ENCODE peak calls at places on chromosomes 2 and 18, in ten cellular contexts. One of them, this sample, is unnamed.

GRCh38 chr2:31286961-31287550 is 53.1 kb downstream of the EHD3 start:
- DNase-seq in activated T-helper 2 cell treated with anti-CD3 and anti-CD28 coated beads, Interferon-gamma antibody, Interleukin-2, Interleukin-4, amounts not matched to agents 10 μg/mL and 5 μg/mL and 100 μg/mL, durations not matched to agents 14 hours and 24 hours and 36 hours: no peak
- DNase-seq in non-pigmented ciliary epithelial cell: no peak
- DNase-seq in nucleus accumbens: no peak
- DNase-seq in NCI-H2081: no peak
- DNase-seq in NCI-H1417: no peak
- DNase-seq in COLO829: no peak
- DNase-seq in fibroblast of pulmonary artery: peak
- DNase-seq in NCI-H1694 treated with DMSO at 0.1 percent for 48 hours: no peak
- DNase-seq in NB4: no peak
- DNase-seq in this sample: no peak

GRCh38 chr2:23400703-23401102 is 15.7 kb downstream of the KLHL29 start:
- DNase-seq in activated T-helper 2 cell treated with anti-CD3 and anti-CD28 coated beads, Interferon-gamma antibody, Interleukin-2, Interleukin-4, amounts not matched to agents 10 μg/mL and 5 μg/mL and 100 μg/mL, durations not matched to agents 14 hours and 24 hours and 36 hours: no peak
- DNase-seq in nucleus accumbens: no peak
- DNase-seq in NCI-H1694 treated with DMSO at 0.1 percent for 48 hours: no peak
- DNase-seq in NB4: no peak
- DNase-seq in NCI-H1417: no peak
- DNase-seq in non-pigmented ciliary epithelial cell: no peak
- DNase-seq in COLO829: no peak
- DNase-seq in fibroblast of pulmonary artery: no peak
- DNase-seq in NCI-H2081: no peak
- DNase-seq in this sample: no peak

GRCh38 chr2:70248145-70248809 is at the start of gene TIA1:
- DNase-seq in activated T-helper 2 cell treated with anti-CD3 and anti-CD28 coated beads, Interferon-gamma antibody, Interleukin-2, Interleukin-4, amounts not matched to agents 10 μg/mL and 5 μg/mL and 100 μg/mL, durations not matched to agents 14 hours and 24 hours and 36 hours: peak
- DNase-seq in fibroblast of pulmonary artery: peak
- DNase-seq in NCI-H1417: peak
- DNase-seq in NCI-H2081: peak
- DNase-seq in COLO829: peak
- DNase-seq in NCI-H1694 treated with DMSO at 0.1 percent for 48 hours: peak
- DNase-seq in nucleus accumbens: peak
- DNase-seq in non-pigmented ciliary epithelial cell: peak
- DNase-seq in NB4: peak
- DNase-seq in this sample: peak

GRCh38 chr2:112144966-112145365 is 6.8 kb downstream of the FBLN7 start:
- DNase-seq in COLO829: no peak
- DNase-seq in NCI-H1417: no peak
- DNase-seq in fibroblast of pulmonary artery: no peak
- DNase-seq in non-pigmented ciliary epithelial cell: no peak
- DNase-seq in nucleus accumbens: no peak
- DNase-seq in NCI-H2081: no peak
- DNase-seq in NB4: no peak
- DNase-seq in activated T-helper 2 cell treated with anti-CD3 and anti-CD28 coated beads, Interferon-gamma antibody, Interleukin-2, Interleukin-4, amounts not matched to agents 10 μg/mL and 5 μg/mL and 100 μg/mL, durations not matched to agents 14 hours and 24 hours and 36 hours: no peak
- DNase-seq in NCI-H1694 treated with DMSO at 0.1 percent for 48 hours: no peak
- DNase-seq in this sample: no peak

GRCh38 chr2:238370482-238371372 is 50.4 kb downstream of the TRAF3IP1 start:
- DNase-seq in fibroblast of pulmonary artery: peak
- DNase-seq in activated T-helper 2 cell treated with anti-CD3 and anti-CD28 coated beads, Interferon-gamma antibody, Interleukin-2, Interleukin-4, amounts not matched to agents 10 μg/mL and 5 μg/mL and 100 μg/mL, durations not matched to agents 14 hours and 24 hours and 36 hours: peak
- DNase-seq in nucleus accumbens: no peak
- DNase-seq in NCI-H1694 treated with DMSO at 0.1 percent for 48 hours: peak
- DNase-seq in NB4: peak
- DNase-seq in NCI-H2081: peak
- DNase-seq in COLO829: peak
- DNase-seq in NCI-H1417: peak
- DNase-seq in non-pigmented ciliary epithelial cell: no peak
- DNase-seq in this sample: no peak

GRCh38 chr2:239381709-239382134 is 19.1 kb downstream of the HDAC4 start:
- DNase-seq in COLO829: no peak
- DNase-seq in NCI-H1694 treated with DMSO at 0.1 percent for 48 hours: no peak
- DNase-seq in nucleus accumbens: no peak
- DNase-seq in fibroblast of pulmonary artery: no peak
- DNase-seq in NCI-H1417: no peak
- DNase-seq in activated T-helper 2 cell treated with anti-CD3 and anti-CD28 coated beads, Interferon-gamma antibody, Interleukin-2, Interleukin-4, amounts not matched to agents 10 μg/mL and 5 μg/mL and 100 μg/mL, durations not matched to agents 14 hours and 24 hours and 36 hours: no peak
- DNase-seq in NCI-H2081: no peak
- DNase-seq in NB4: no peak
- DNase-seq in non-pigmented ciliary epithelial cell: no peak
- DNase-seq in this sample: no peak

GRCh38 chr18:21117385-21118135 is 5.9 kb upstream of the ROCK1 start:
- DNase-seq in fibroblast of pulmonary artery: peak
- DNase-seq in NB4: peak
- DNase-seq in activated T-helper 2 cell treated with anti-CD3 and anti-CD28 coated beads, Interferon-gamma antibody, Interleukin-2, Interleukin-4, amounts not matched to agents 10 μg/mL and 5 μg/mL and 100 μg/mL, durations not matched to agents 14 hours and 24 hours and 36 hours: no peak
- DNase-seq in NCI-H1417: no peak
- DNase-seq in nucleus accumbens: no peak
- DNase-seq in NCI-H2081: no peak
- DNase-seq in NCI-H1694 treated with DMSO at 0.1 percent for 48 hours: no peak
- DNase-seq in non-pigmented ciliary epithelial cell: peak
- DNase-seq in COLO829: no peak
- DNase-seq in this sample: no peak

GRCh38 chr2:44789971-44790721 is 151.4 kb upstream of the SIX3 start:
- DNase-seq in NCI-H2081: no peak
- DNase-seq in nucleus accumbens: no peak
- DNase-seq in activated T-helper 2 cell treated with anti-CD3 and anti-CD28 coated beads, Interferon-gamma antibody, Interleukin-2, Interleukin-4, amounts not matched to agents 10 μg/mL and 5 μg/mL and 100 μg/mL, durations not matched to agents 14 hours and 24 hours and 36 hours: no peak
- DNase-seq in NCI-H1417: no peak
- DNase-seq in COLO829: no peak
- DNase-seq in NCI-H1694 treated with DMSO at 0.1 percent for 48 hours: no peak
- DNase-seq in non-pigmented ciliary epithelial cell: no peak
- DNase-seq in NB4: no peak
- DNase-seq in fibroblast of pulmonary artery: no peak
- DNase-seq in this sample: no peak

GRCh38 chr2:186726938-186727337 is 33.1 kb downstream of the FAM171B start:
- DNase-seq in NCI-H1694 treated with DMSO at 0.1 percent for 48 hours: no peak
- DNase-seq in non-pigmented ciliary epithelial cell: peak
- DNase-seq in NCI-H1417: no peak
- DNase-seq in activated T-helper 2 cell treated with anti-CD3 and anti-CD28 coated beads, Interferon-gamma antibody, Interleukin-2, Interleukin-4, amounts not matched to agents 10 μg/mL and 5 μg/mL and 100 μg/mL, durations not matched to agents 14 hours and 24 hours and 36 hours: no peak
- DNase-seq in nucleus accumbens: no peak
- DNase-seq in COLO829: peak
- DNase-seq in NB4: no peak
- DNase-seq in fibroblast of pulmonary artery: peak
- DNase-seq in NCI-H2081: no peak
- DNase-seq in this sample: no peak

GRCh38 chr2:153196378-153197058 is 282.0 kb downstream of the RPRM start:
- DNase-seq in NCI-H1417: no peak
- DNase-seq in fibroblast of pulmonary artery: no peak
- DNase-seq in NCI-H2081: no peak
- DNase-seq in non-pigmented ciliary epithelial cell: no peak
- DNase-seq in nucleus accumbens: no peak
- DNase-seq in activated T-helper 2 cell treated with anti-CD3 and anti-CD28 coated beads, Interferon-gamma antibody, Interleukin-2, Interleukin-4, amounts not matched to agents 10 μg/mL and 5 μg/mL and 100 μg/mL, durations not matched to agents 14 hours and 24 hours and 36 hours: no peak
- DNase-seq in NB4: no peak
- DNase-seq in NCI-H1694 treated with DMSO at 0.1 percent for 48 hours: no peak
- DNase-seq in COLO829: no peak
- DNase-seq in this sample: no peak

GRCh38 chr2:10165282-10165681 is 42.7 kb downstream of the RRM2 start:
- DNase-seq in COLO829: no peak
- DNase-seq in NCI-H1417: no peak
- DNase-seq in non-pigmented ciliary epithelial cell: no peak
- DNase-seq in activated T-helper 2 cell treated with anti-CD3 and anti-CD28 coated beads, Interferon-gamma antibody, Interleukin-2, Interleukin-4, amounts not matched to agents 10 μg/mL and 5 μg/mL and 100 μg/mL, durations not matched to agents 14 hours and 24 hours and 36 hours: no peak
- DNase-seq in NB4: no peak
- DNase-seq in nucleus accumbens: no peak
- DNase-seq in fibroblast of pulmonary artery: no peak
- DNase-seq in NCI-H2081: no peak
- DNase-seq in NCI-H1694 treated with DMSO at 0.1 percent for 48 hours: no peak
- DNase-seq in this sample: no peak

GRCh38 chr2:127901339-127902072 is 15.8 kb upstream of the AMMECR1L start:
- DNase-seq in NCI-H2081: no peak
- DNase-seq in NCI-H1694 treated with DMSO at 0.1 percent for 48 hours: no peak
- DNase-seq in COLO829: no peak
- DNase-seq in NCI-H1417: no peak
- DNase-seq in NB4: no peak
- DNase-seq in non-pigmented ciliary epithelial cell: no peak
- DNase-seq in nucleus accumbens: no peak
- DNase-seq in fibroblast of pulmonary artery: peak
- DNase-seq in activated T-helper 2 cell treated with anti-CD3 and anti-CD28 coated beads, Interferon-gamma antibody, Interleukin-2, Interleukin-4, amounts not matched to agents 10 μg/mL and 5 μg/mL and 100 μg/mL, durations not matched to agents 14 hours and 24 hours and 36 hours: no peak
- DNase-seq in this sample: no peak

GRCh38 chr2:68660658-68661057 is 17.3 kb downstream of the PROKR1 start:
- DNase-seq in activated T-helper 2 cell treated with anti-CD3 and anti-CD28 coated beads, Interferon-gamma antibody, Interleukin-2, Interleukin-4, amounts not matched to agents 10 μg/mL and 5 μg/mL and 100 μg/mL, durations not matched to agents 14 hours and 24 hours and 36 hours: no peak
- DNase-seq in NCI-H2081: no peak
- DNase-seq in NCI-H1417: no peak
- DNase-seq in nucleus accumbens: no peak
- DNase-seq in fibroblast of pulmonary artery: no peak
- DNase-seq in NCI-H1694 treated with DMSO at 0.1 percent for 48 hours: no peak
- DNase-seq in COLO829: no peak
- DNase-seq in non-pigmented ciliary epithelial cell: no peak
- DNase-seq in NB4: peak
- DNase-seq in this sample: no peak

GRCh38 chr2:213806125-213806726 is 522.0 kb downstream of the SPAG16 start:
- DNase-seq in NB4: peak
- DNase-seq in fibroblast of pulmonary artery: peak
- DNase-seq in nucleus accumbens: no peak
- DNase-seq in NCI-H1694 treated with DMSO at 0.1 percent for 48 hours: peak
- DNase-seq in non-pigmented ciliary epithelial cell: no peak
- DNase-seq in NCI-H1417: peak
- DNase-seq in COLO829: no peak
- DNase-seq in NCI-H2081: peak
- DNase-seq in activated T-helper 2 cell treated with anti-CD3 and anti-CD28 coated beads, Interferon-gamma antibody, Interleukin-2, Interleukin-4, amounts not matched to agents 10 μg/mL and 5 μg/mL and 100 μg/mL, durations not matched to agents 14 hours and 24 hours and 36 hours: no peak
- DNase-seq in this sample: no peak

GRCh38 chr2:44912660-44913059 is 28.8 kb upstream of the SIX3 start:
- DNase-seq in non-pigmented ciliary epithelial cell: no peak
- DNase-seq in activated T-helper 2 cell treated with anti-CD3 and anti-CD28 coated beads, Interferon-gamma antibody, Interleukin-2, Interleukin-4, amounts not matched to agents 10 μg/mL and 5 μg/mL and 100 μg/mL, durations not matched to agents 14 hours and 24 hours and 36 hours: no peak
- DNase-seq in NB4: peak
- DNase-seq in nucleus accumbens: no peak
- DNase-seq in NCI-H1417: no peak
- DNase-seq in COLO829: no peak
- DNase-seq in NCI-H2081: no peak
- DNase-seq in NCI-H1694 treated with DMSO at 0.1 percent for 48 hours: no peak
- DNase-seq in fibroblast of pulmonary artery: peak
- DNase-seq in this sample: no peak

GRCh38 chr2:240402566-240403295 is 32.7 kb upstream of the GPC1 start:
- DNase-seq in NCI-H1694 treated with DMSO at 0.1 percent for 48 hours: no peak
- DNase-seq in COLO829: no peak
- DNase-seq in non-pigmented ciliary epithelial cell: no peak
- DNase-seq in NCI-H2081: no peak
- DNase-seq in NCI-H1417: no peak
- DNase-seq in nucleus accumbens: no peak
- DNase-seq in fibroblast of pulmonary artery: no peak
- DNase-seq in activated T-helper 2 cell treated with anti-CD3 and anti-CD28 coated beads, Interferon-gamma antibody, Interleukin-2, Interleukin-4, amounts not matched to agents 10 μg/mL and 5 μg/mL and 100 μg/mL, durations not matched to agents 14 hours and 24 hours and 36 hours: no peak
- DNase-seq in NB4: no peak
- DNase-seq in this sample: no peak

GRCh38 chr2:121596221-121597080 is 52.8 kb downstream of the CLASP1 start:
- DNase-seq in non-pigmented ciliary epithelial cell: no peak
- DNase-seq in NB4: peak
- DNase-seq in NCI-H1417: peak
- DNase-seq in fibroblast of pulmonary artery: peak
- DNase-seq in NCI-H1694 treated with DMSO at 0.1 percent for 48 hours: peak
- DNase-seq in nucleus accumbens: no peak
- DNase-seq in activated T-helper 2 cell treated with anti-CD3 and anti-CD28 coated beads, Interferon-gamma antibody, Interleukin-2, Interleukin-4, amounts not matched to agents 10 μg/mL and 5 μg/mL and 100 μg/mL, durations not matched to agents 14 hours and 24 hours and 36 hours: no peak
- DNase-seq in COLO829: peak
- DNase-seq in NCI-H2081: peak
- DNase-seq in this sample: no peak

GRCh38 chr2:218671654-218672566 is at the start of the genes RNF25 and STK36:
- DNase-seq in non-pigmented ciliary epithelial cell: no peak
- DNase-seq in activated T-helper 2 cell treated with anti-CD3 and anti-CD28 coated beads, Interferon-gamma antibody, Interleukin-2, Interleukin-4, amounts not matched to agents 10 μg/mL and 5 μg/mL and 100 μg/mL, durations not matched to agents 14 hours and 24 hours and 36 hours: peak
- DNase-seq in COLO829: peak
- DNase-seq in NCI-H1417: peak
- DNase-seq in nucleus accumbens: peak
- DNase-seq in NB4: peak
- DNase-seq in fibroblast of pulmonary artery: peak
- DNase-seq in NCI-H2081: peak
- DNase-seq in NCI-H1694 treated with DMSO at 0.1 percent for 48 hours: peak
- DNase-seq in this sample: peak

GRCh38 chr2:127448526-127448925 is 30.3 kb downstream of the PROC start:
- DNase-seq in NCI-H1417: no peak
- DNase-seq in NCI-H2081: no peak
- DNase-seq in COLO829: no peak
- DNase-seq in NCI-H1694 treated with DMSO at 0.1 percent for 48 hours: no peak
- DNase-seq in fibroblast of pulmonary artery: peak
- DNase-seq in activated T-helper 2 cell treated with anti-CD3 and anti-CD28 coated beads, Interferon-gamma antibody, Interleukin-2, Interleukin-4, amounts not matched to agents 10 μg/mL and 5 μg/mL and 100 μg/mL, durations not matched to agents 14 hours and 24 hours and 36 hours: no peak
- DNase-seq in nucleus accumbens: no peak
- DNase-seq in NB4: no peak
- DNase-seq in non-pigmented ciliary epithelial cell: no peak
- DNase-seq in this sample: no peak

GRCh38 chr2:96899084-96899735 is 29.3 kb upstream of the SEMA4C start:
- DNase-seq in COLO829: no peak
- DNase-seq in fibroblast of pulmonary artery: no peak
- DNase-seq in activated T-helper 2 cell treated with anti-CD3 and anti-CD28 coated beads, Interferon-gamma antibody, Interleukin-2, Interleukin-4, amounts not matched to agents 10 μg/mL and 5 μg/mL and 100 μg/mL, durations not matched to agents 14 hours and 24 hours and 36 hours: no peak
- DNase-seq in NCI-H2081: no peak
- DNase-seq in nucleus accumbens: no peak
- DNase-seq in NCI-H1694 treated with DMSO at 0.1 percent for 48 hours: no peak
- DNase-seq in NCI-H1417: no peak
- DNase-seq in NB4: no peak
- DNase-seq in non-pigmented ciliary epithelial cell: no peak
- DNase-seq in this sample: no peak

GRCh38 chr2:72143441-72144356 is 4.0 kb downstream of the CYP26B1 start:
- DNase-seq in NB4: no peak
- DNase-seq in NCI-H1694 treated with DMSO at 0.1 percent for 48 hours: no peak
- DNase-seq in NCI-H2081: no peak
- DNase-seq in COLO829: no peak
- DNase-seq in non-pigmented ciliary epithelial cell: no peak
- DNase-seq in fibroblast of pulmonary artery: no peak
- DNase-seq in nucleus accumbens: no peak
- DNase-seq in NCI-H1417: no peak
- DNase-seq in activated T-helper 2 cell treated with anti-CD3 and anti-CD28 coated beads, Interferon-gamma antibody, Interleukin-2, Interleukin-4, amounts not matched to agents 10 μg/mL and 5 μg/mL and 100 μg/mL, durations not matched to agents 14 hours and 24 hours and 36 hours: no peak
- DNase-seq in this sample: no peak

GRCh38 chr18:79395308-79395640 is 456 bp upstream of the NFATC1 start:
- DNase-seq in NB4: no peak
- DNase-seq in non-pigmented ciliary epithelial cell: no peak
- DNase-seq in NCI-H2081: no peak
- DNase-seq in COLO829: no peak
- DNase-seq in nucleus accumbens: no peak
- DNase-seq in activated T-helper 2 cell treated with anti-CD3 and anti-CD28 coated beads, Interferon-gamma antibody, Interleukin-2, Interleukin-4, amounts not matched to agents 10 μg/mL and 5 μg/mL and 100 μg/mL, durations not matched to agents 14 hours and 24 hours and 36 hours: no peak
- DNase-seq in NCI-H1417: no peak
- DNase-seq in NCI-H1694 treated with DMSO at 0.1 percent for 48 hours: peak
- DNase-seq in fibroblast of pulmonary artery: no peak
- DNase-seq in this sample: no peak

GRCh38 chr18:34660572-34660971 is 49.5 kb upstream of the DTNA start:
- DNase-seq in NCI-H1417: peak
- DNase-seq in NB4: no peak
- DNase-seq in COLO829: no peak
- DNase-seq in activated T-helper 2 cell treated with anti-CD3 and anti-CD28 coated beads, Interferon-gamma antibody, Interleukin-2, Interleukin-4, amounts not matched to agents 10 μg/mL and 5 μg/mL and 100 μg/mL, durations not matched to agents 14 hours and 24 hours and 36 hours: no peak
- DNase-seq in non-pigmented ciliary epithelial cell: no peak
- DNase-seq in nucleus accumbens: no peak
- DNase-seq in NCI-H2081: no peak
- DNase-seq in fibroblast of pulmonary artery: no peak
- DNase-seq in NCI-H1694 treated with DMSO at 0.1 percent for 48 hours: no peak
- DNase-seq in this sample: no peak

GRCh38 chr2:7881038-7881437 is 800.8 kb upstream of the ID2 start:
- DNase-seq in NCI-H1694 treated with DMSO at 0.1 percent for 48 hours: no peak
- DNase-seq in NCI-H2081: no peak
- DNase-seq in nucleus accumbens: no peak
- DNase-seq in non-pigmented ciliary epithelial cell: no peak
- DNase-seq in NB4: no peak
- DNase-seq in COLO829: no peak
- DNase-seq in activated T-helper 2 cell treated with anti-CD3 and anti-CD28 coated beads, Interferon-gamma antibody, Interleukin-2, Interleukin-4, amounts not matched to agents 10 μg/mL and 5 μg/mL and 100 μg/mL, durations not matched to agents 14 hours and 24 hours and 36 hours: no peak
- DNase-seq in NCI-H1417: no peak
- DNase-seq in fibroblast of pulmonary artery: no peak
- DNase-seq in this sample: no peak

GRCh38 chr2:234495801-234496441 is 960 bp downstream of the ARL4C start:
- DNase-seq in fibroblast of pulmonary artery: no peak
- DNase-seq in NCI-H1694 treated with DMSO at 0.1 percent for 48 hours: no peak
- DNase-seq in NCI-H1417: peak
- DNase-seq in activated T-helper 2 cell treated with anti-CD3 and anti-CD28 coated beads, Interferon-gamma antibody, Interleukin-2, Interleukin-4, amounts not matched to agents 10 μg/mL and 5 μg/mL and 100 μg/mL, durations not matched to agents 14 hours and 24 hours and 36 hours: peak
- DNase-seq in NB4: no peak
- DNase-seq in nucleus accumbens: no peak
- DNase-seq in COLO829: no peak
- DNase-seq in non-pigmented ciliary epithelial cell: no peak
- DNase-seq in NCI-H2081: peak
- DNase-seq in this sample: no peak

GRCh38 chr2:151114934-151115333 is 146.7 kb downstream of the RBM43 start:
- DNase-seq in COLO829: no peak
- DNase-seq in NCI-H1694 treated with DMSO at 0.1 percent for 48 hours: no peak
- DNase-seq in nucleus accumbens: no peak
- DNase-seq in activated T-helper 2 cell treated with anti-CD3 and anti-CD28 coated beads, Interferon-gamma antibody, Interleukin-2, Interleukin-4, amounts not matched to agents 10 μg/mL and 5 μg/mL and 100 μg/mL, durations not matched to agents 14 hours and 24 hours and 36 hours: no peak
- DNase-seq in NCI-H1417: no peak
- DNase-seq in fibroblast of pulmonary artery: no peak
- DNase-seq in NCI-H2081: no peak
- DNase-seq in non-pigmented ciliary epithelial cell: no peak
- DNase-seq in NB4: no peak
- DNase-seq in this sample: no peak

GRCh38 chr18:26840965-26841364 is 24.5 kb downstream of the AQP4 start:
- DNase-seq in non-pigmented ciliary epithelial cell: no peak
- DNase-seq in nucleus accumbens: no peak
- DNase-seq in NCI-H1694 treated with DMSO at 0.1 percent for 48 hours: no peak
- DNase-seq in fibroblast of pulmonary artery: no peak
- DNase-seq in COLO829: no peak
- DNase-seq in NB4: no peak
- DNase-seq in NCI-H1417: no peak
- DNase-seq in NCI-H2081: no peak
- DNase-seq in activated T-helper 2 cell treated with anti-CD3 and anti-CD28 coated beads, Interferon-gamma antibody, Interleukin-2, Interleukin-4, amounts not matched to agents 10 μg/mL and 5 μg/mL and 100 μg/mL, durations not matched to agents 14 hours and 24 hours and 36 hours: no peak
- DNase-seq in this sample: no peak

GRCh38 chr2:211281430-211282073 is 725.2 kb downstream of the CPS1 start:
- DNase-seq in non-pigmented ciliary epithelial cell: no peak
- DNase-seq in COLO829: no peak
- DNase-seq in activated T-helper 2 cell treated with anti-CD3 and anti-CD28 coated beads, Interferon-gamma antibody, Interleukin-2, Interleukin-4, amounts not matched to agents 10 μg/mL and 5 μg/mL and 100 μg/mL, durations not matched to agents 14 hours and 24 hours and 36 hours: no peak
- DNase-seq in NCI-H1417: no peak
- DNase-seq in NB4: no peak
- DNase-seq in NCI-H1694 treated with DMSO at 0.1 percent for 48 hours: no peak
- DNase-seq in fibroblast of pulmonary artery: no peak
- DNase-seq in nucleus accumbens: no peak
- DNase-seq in NCI-H2081: no peak
- DNase-seq in this sample: no peak